ENCODE peak calls at places on chromosomes 16 and 17, in four cellular contexts. C is D341Med; B is activated CD8-positive, alpha-beta memory T cell treated with anti-CD3 and anti-CD28 coated beads for 4 hours; K is body of pancreas. A is an unnamed sample.

GRCh38 chr17:56185905-56186783 is 32.9 kb downstream of the ANKFN1 start:
- DNase-seq in C (no peak), K (no peak), B (no peak), A (no peak)

GRCh38 chr17:9512323-9513168 is 63.1 kb downstream of the STX8 start:
- DNase-seq in C (no peak), K (no peak), B (no peak), A (no peak)

GRCh38 chr17:59963738-59964454 is 644 bp downstream of the RNFT1 start:
- DNase-seq in B (peak), C (peak), K (peak), A (peak)

GRCh38 chr16:31141489-31142108 is 6.1 kb upstream of the PRSS8 start:
- DNase-seq in K (peak), B (no peak), C (peak), A (peak)

GRCh38 chr16:4314532-4315184 is 1.2 kb upstream of the GLIS2 start:
- DNase-seq in C (peak), K (no peak), B (no peak), A (peak)

GRCh38 chr17:44279586-44280344 is 11.8 kb upstream of the SLC4A1 start:
- DNase-seq in K (peak), B (peak), C (no peak), A (peak)

GRCh38 chr17:55056530-55056929 is 88.0 kb downstream of the STXBP4 start:
- DNase-seq in C (peak), K (peak), B (no peak), A (no peak)

GRCh38 chr17:2064980-2065785 is 10.3 kb downstream of the HIC1 start:
- DNase-seq in K (no peak), C (peak), B (no peak), A (no peak)

GRCh38 chr16:85505794-85506339 is 107.3 kb upstream of the GSE1 start:
- DNase-seq in C (no peak), B (no peak), K (no peak), A (no peak)

GRCh38 chr16:56985288-56985961 is 3.9 kb upstream of the NLRC5 start:
- DNase-seq in B (no peak), K (peak), C (peak), A (peak)

GRCh38 chr16:4486126-4486893 is 10.1 kb downstream of the HMOX2 start:
- DNase-seq in K (peak), C (no peak), B (no peak), A (no peak)

GRCh38 chr17:64423881-64424280 is 25.0 kb upstream of the MILR1 start:
- DNase-seq in C (no peak), K (no peak), B (no peak), A (peak)

GRCh38 chr16:67562918-67563707 is 787 bp downstream of the CTCF start:
- DNase-seq in K (peak), B (peak), C (peak), A (peak)

GRCh38 chr17:55513885-55514590 is 2.8 kb upstream of the SMIM36 start:
- DNase-seq in C (peak), K (peak), B (peak), A (peak)

GRCh38 chr17:30093463-30094147 is 23.0 kb upstream of the NSRP1 start:
- DNase-seq in B (no peak), K (peak), C (peak), A (no peak)

GRCh38 chr16:50509521-50510341 is 38.5 kb upstream of the NKD1 start:
- DNase-seq in B (peak), C (peak), K (no peak), A (no peak)